ENCODE peak calls at places on chromosomes 4 and X, in eight cellular contexts. One of them, this sample, is unnamed.

GRCh38 chr4:30714408-30715031 is 5.6 kb upstream of the PCDH7 start:
- DNase-seq in NCI-H748 treated with DMSO at 0.1 percent for 48 hours: peak
- DNase-seq in HuH-7: peak
- DNase-seq in anterior cingulate cortex: no peak
- DNase-seq in Right ventricle myocardium superior: peak
- DNase-seq in progenitor cell of endocrine pancreas: no peak
- DNase-seq in Caki2: peak
- DNase-seq in stimulated activated CD8-positive, alpha-beta memory T cell treated with anti-CD3 and anti-CD28 coated beads, Interleukin-2, amount 100 ng/mL, for 48 hours: no peak
- DNase-seq in this sample: no peak

GRCh38 chrX:13007519-13008188 is 32.7 kb downstream of the TMSB4X start:
- DNase-seq in NCI-H748 treated with DMSO at 0.1 percent for 48 hours: no peak
- DNase-seq in HuH-7: no peak
- DNase-seq in anterior cingulate cortex: no peak
- DNase-seq in Right ventricle myocardium superior: no peak
- DNase-seq in progenitor cell of endocrine pancreas: no peak
- DNase-seq in Caki2: no peak
- DNase-seq in stimulated activated CD8-positive, alpha-beta memory T cell treated with anti-CD3 and anti-CD28 coated beads, Interleukin-2, amount 100 ng/mL, for 48 hours: no peak
- DNase-seq in this sample: no peak

GRCh38 chrX:30751497-30751896 is 98.3 kb downstream of the GK start:
- DNase-seq in NCI-H748 treated with DMSO at 0.1 percent for 48 hours: no peak
- DNase-seq in HuH-7: no peak
- DNase-seq in anterior cingulate cortex: no peak
- DNase-seq in Right ventricle myocardium superior: no peak
- DNase-seq in progenitor cell of endocrine pancreas: no peak
- DNase-seq in Caki2: no peak
- DNase-seq in stimulated activated CD8-positive, alpha-beta memory T cell treated with anti-CD3 and anti-CD28 coated beads, Interleukin-2, amount 100 ng/mL, for 48 hours: no peak
- DNase-seq in this sample: no peak

GRCh38 chr4:53507671-53508286 is 83.5 kb downstream of the LNX1 start:
- DNase-seq in NCI-H748 treated with DMSO at 0.1 percent for 48 hours: no peak
- DNase-seq in HuH-7: no peak
- DNase-seq in anterior cingulate cortex: no peak
- DNase-seq in Right ventricle myocardium superior: peak
- DNase-seq in progenitor cell of endocrine pancreas: no peak
- DNase-seq in Caki2: peak
- DNase-seq in stimulated activated CD8-positive, alpha-beta memory T cell treated with anti-CD3 and anti-CD28 coated beads, Interleukin-2, amount 100 ng/mL, for 48 hours: no peak
- DNase-seq in this sample: no peak

GRCh38 chrX:41677661-41678060 is 11.1 kb upstream of the GPR34 start:
- DNase-seq in NCI-H748 treated with DMSO at 0.1 percent for 48 hours: no peak
- DNase-seq in HuH-7: no peak
- DNase-seq in anterior cingulate cortex: no peak
- DNase-seq in Right ventricle myocardium superior: no peak
- DNase-seq in progenitor cell of endocrine pancreas: no peak
- DNase-seq in Caki2: no peak
- DNase-seq in stimulated activated CD8-positive, alpha-beta memory T cell treated with anti-CD3 and anti-CD28 coated beads, Interleukin-2, amount 100 ng/mL, for 48 hours: no peak
- DNase-seq in this sample: no peak

GRCh38 chr4:1196421-1197183 is 24.2 kb upstream of the SPON2 start:
- DNase-seq in NCI-H748 treated with DMSO at 0.1 percent for 48 hours: no peak
- DNase-seq in HuH-7: no peak
- DNase-seq in anterior cingulate cortex: no peak
- DNase-seq in Right ventricle myocardium superior: peak
- DNase-seq in progenitor cell of endocrine pancreas: no peak
- DNase-seq in Caki2: no peak
- DNase-seq in stimulated activated CD8-positive, alpha-beta memory T cell treated with anti-CD3 and anti-CD28 coated beads, Interleukin-2, amount 100 ng/mL, for 48 hours: no peak
- DNase-seq in this sample: no peak

GRCh38 chr4:108170729-108171540 is 2.2 kb upstream of the LEF1 start:
- DNase-seq in NCI-H748 treated with DMSO at 0.1 percent for 48 hours: no peak
- DNase-seq in HuH-7: no peak
- DNase-seq in anterior cingulate cortex: no peak
- DNase-seq in Right ventricle myocardium superior: no peak
- DNase-seq in progenitor cell of endocrine pancreas: no peak
- DNase-seq in Caki2: peak
- DNase-seq in stimulated activated CD8-positive, alpha-beta memory T cell treated with anti-CD3 and anti-CD28 coated beads, Interleukin-2, amount 100 ng/mL, for 48 hours: no peak
- DNase-seq in this sample: no peak

GRCh38 chr4:163161536-163162205 is 5.0 kb downstream of the NAF1 start:
- DNase-seq in NCI-H748 treated with DMSO at 0.1 percent for 48 hours: no peak
- DNase-seq in HuH-7: no peak
- DNase-seq in anterior cingulate cortex: peak
- DNase-seq in Right ventricle myocardium superior: no peak
- DNase-seq in progenitor cell of endocrine pancreas: no peak
- DNase-seq in Caki2: no peak
- DNase-seq in stimulated activated CD8-positive, alpha-beta memory T cell treated with anti-CD3 and anti-CD28 coated beads, Interleukin-2, amount 100 ng/mL, for 48 hours: no peak
- DNase-seq in this sample: no peak

GRCh38 chrX:132034648-132035047 is 11.5 kb downstream of the STK26 start:
- DNase-seq in NCI-H748 treated with DMSO at 0.1 percent for 48 hours: no peak
- DNase-seq in HuH-7: no peak
- DNase-seq in anterior cingulate cortex: no peak
- DNase-seq in Right ventricle myocardium superior: no peak
- DNase-seq in progenitor cell of endocrine pancreas: no peak
- DNase-seq in Caki2: no peak
- DNase-seq in stimulated activated CD8-positive, alpha-beta memory T cell treated with anti-CD3 and anti-CD28 coated beads, Interleukin-2, amount 100 ng/mL, for 48 hours: no peak
- DNase-seq in this sample: no peak

GRCh38 chrX:72635930-72636329 is 63.3 kb upstream of the HDAC8 start:
- DNase-seq in NCI-H748 treated with DMSO at 0.1 percent for 48 hours: no peak
- DNase-seq in HuH-7: no peak
- DNase-seq in anterior cingulate cortex: no peak
- DNase-seq in Right ventricle myocardium superior: no peak
- DNase-seq in progenitor cell of endocrine pancreas: no peak
- DNase-seq in Caki2: no peak
- DNase-seq in stimulated activated CD8-positive, alpha-beta memory T cell treated with anti-CD3 and anti-CD28 coated beads, Interleukin-2, amount 100 ng/mL, for 48 hours: no peak
- DNase-seq in this sample: no peak

GRCh38 chr4:156673483-156673882 is 298.1 kb downstream of the PDGFC start:
- DNase-seq in NCI-H748 treated with DMSO at 0.1 percent for 48 hours: no peak
- DNase-seq in HuH-7: no peak
- DNase-seq in anterior cingulate cortex: no peak
- DNase-seq in Right ventricle myocardium superior: no peak
- DNase-seq in progenitor cell of endocrine pancreas: no peak
- DNase-seq in Caki2: no peak
- DNase-seq in stimulated activated CD8-positive, alpha-beta memory T cell treated with anti-CD3 and anti-CD28 coated beads, Interleukin-2, amount 100 ng/mL, for 48 hours: no peak
- DNase-seq in this sample: no peak

GRCh38 chr4:140266958-140267568 is 106.4 kb upstream of the SCOC start:
- DNase-seq in NCI-H748 treated with DMSO at 0.1 percent for 48 hours: no peak
- DNase-seq in HuH-7: peak
- DNase-seq in anterior cingulate cortex: no peak
- DNase-seq in Right ventricle myocardium superior: no peak
- DNase-seq in progenitor cell of endocrine pancreas: no peak
- DNase-seq in Caki2: no peak
- DNase-seq in stimulated activated CD8-positive, alpha-beta memory T cell treated with anti-CD3 and anti-CD28 coated beads, Interleukin-2, amount 100 ng/mL, for 48 hours: no peak
- DNase-seq in this sample: no peak

GRCh38 chr4:158906073-158906472 is 137.2 kb downstream of the FNIP2 start:
- DNase-seq in NCI-H748 treated with DMSO at 0.1 percent for 48 hours: no peak
- DNase-seq in HuH-7: no peak
- DNase-seq in anterior cingulate cortex: no peak
- DNase-seq in Right ventricle myocardium superior: no peak
- DNase-seq in progenitor cell of endocrine pancreas: no peak
- DNase-seq in Caki2: no peak
- DNase-seq in stimulated activated CD8-positive, alpha-beta memory T cell treated with anti-CD3 and anti-CD28 coated beads, Interleukin-2, amount 100 ng/mL, for 48 hours: no peak
- DNase-seq in this sample: no peak

GRCh38 chr4:185013715-185014114 is 4.6 kb upstream of the HELT start:
- DNase-seq in NCI-H748 treated with DMSO at 0.1 percent for 48 hours: no peak
- DNase-seq in HuH-7: no peak
- DNase-seq in anterior cingulate cortex: no peak
- DNase-seq in Right ventricle myocardium superior: no peak
- DNase-seq in progenitor cell of endocrine pancreas: no peak
- DNase-seq in Caki2: no peak
- DNase-seq in stimulated activated CD8-positive, alpha-beta memory T cell treated with anti-CD3 and anti-CD28 coated beads, Interleukin-2, amount 100 ng/mL, for 48 hours: no peak
- DNase-seq in this sample: no peak

GRCh38 chrX:67718926-67719325 is 175.1 kb downstream of the AR start:
- DNase-seq in NCI-H748 treated with DMSO at 0.1 percent for 48 hours: no peak
- DNase-seq in HuH-7: no peak
- DNase-seq in anterior cingulate cortex: no peak
- DNase-seq in Right ventricle myocardium superior: peak
- DNase-seq in progenitor cell of endocrine pancreas: no peak
- DNase-seq in Caki2: no peak
- DNase-seq in stimulated activated CD8-positive, alpha-beta memory T cell treated with anti-CD3 and anti-CD28 coated beads, Interleukin-2, amount 100 ng/mL, for 48 hours: no peak
- DNase-seq in this sample: no peak

GRCh38 chr4:83535520-83535944 is 376 bp upstream of the GPAT3 start:
- DNase-seq in NCI-H748 treated with DMSO at 0.1 percent for 48 hours: peak
- DNase-seq in HuH-7: peak
- DNase-seq in anterior cingulate cortex: no peak
- DNase-seq in Right ventricle myocardium superior: peak
- DNase-seq in progenitor cell of endocrine pancreas: no peak
- DNase-seq in Caki2: no peak
- DNase-seq in stimulated activated CD8-positive, alpha-beta memory T cell treated with anti-CD3 and anti-CD28 coated beads, Interleukin-2, amount 100 ng/mL, for 48 hours: no peak
- DNase-seq in this sample: peak

GRCh38 chrX:111470681-111471403 is 40.6 kb upstream of the SERTM2 start:
- DNase-seq in NCI-H748 treated with DMSO at 0.1 percent for 48 hours: no peak
- DNase-seq in HuH-7: no peak
- DNase-seq in anterior cingulate cortex: no peak
- DNase-seq in Right ventricle myocardium superior: no peak
- DNase-seq in progenitor cell of endocrine pancreas: no peak
- DNase-seq in Caki2: no peak
- DNase-seq in stimulated activated CD8-positive, alpha-beta memory T cell treated with anti-CD3 and anti-CD28 coated beads, Interleukin-2, amount 100 ng/mL, for 48 hours: no peak
- DNase-seq in this sample: no peak

GRCh38 chr4:15469402-15470148 is at the start of gene CC2D2A:
- DNase-seq in NCI-H748 treated with DMSO at 0.1 percent for 48 hours: peak
- DNase-seq in HuH-7: no peak
- DNase-seq in anterior cingulate cortex: peak
- DNase-seq in Right ventricle myocardium superior: no peak
- DNase-seq in progenitor cell of endocrine pancreas: no peak
- DNase-seq in Caki2: no peak
- DNase-seq in stimulated activated CD8-positive, alpha-beta memory T cell treated with anti-CD3 and anti-CD28 coated beads, Interleukin-2, amount 100 ng/mL, for 48 hours: no peak
- DNase-seq in this sample: no peak

GRCh38 chr4:101307901-101308300 is 39.4 kb downstream of the PPP3CA start:
- DNase-seq in NCI-H748 treated with DMSO at 0.1 percent for 48 hours: no peak
- DNase-seq in HuH-7: no peak
- DNase-seq in anterior cingulate cortex: no peak
- DNase-seq in Right ventricle myocardium superior: no peak
- DNase-seq in progenitor cell of endocrine pancreas: no peak
- DNase-seq in Caki2: no peak
- DNase-seq in stimulated activated CD8-positive, alpha-beta memory T cell treated with anti-CD3 and anti-CD28 coated beads, Interleukin-2, amount 100 ng/mL, for 48 hours: no peak
- DNase-seq in this sample: no peak

GRCh38 chrX:40072246-40072645 is 25.5 kb downstream of the BCOR start:
- DNase-seq in NCI-H748 treated with DMSO at 0.1 percent for 48 hours: no peak
- DNase-seq in HuH-7: no peak
- DNase-seq in anterior cingulate cortex: no peak
- DNase-seq in Right ventricle myocardium superior: no peak
- DNase-seq in progenitor cell of endocrine pancreas: no peak
- DNase-seq in Caki2: no peak
- DNase-seq in stimulated activated CD8-positive, alpha-beta memory T cell treated with anti-CD3 and anti-CD28 coated beads, Interleukin-2, amount 100 ng/mL, for 48 hours: no peak
- DNase-seq in this sample: no peak

GRCh38 chr4:42673084-42673429 is 16.2 kb upstream of the ATP8A1 start:
- DNase-seq in NCI-H748 treated with DMSO at 0.1 percent for 48 hours: no peak
- DNase-seq in HuH-7: no peak
- DNase-seq in anterior cingulate cortex: no peak
- DNase-seq in Right ventricle myocardium superior: peak
- DNase-seq in progenitor cell of endocrine pancreas: no peak
- DNase-seq in Caki2: no peak
- DNase-seq in stimulated activated CD8-positive, alpha-beta memory T cell treated with anti-CD3 and anti-CD28 coated beads, Interleukin-2, amount 100 ng/mL, for 48 hours: no peak
- DNase-seq in this sample: no peak

GRCh38 chr4:182015893-182016292 is 227.3 kb upstream of the TENM3 start:
- DNase-seq in NCI-H748 treated with DMSO at 0.1 percent for 48 hours: no peak
- DNase-seq in HuH-7: no peak
- DNase-seq in anterior cingulate cortex: no peak
- DNase-seq in Right ventricle myocardium superior: no peak
- DNase-seq in progenitor cell of endocrine pancreas: no peak
- DNase-seq in Caki2: peak
- DNase-seq in stimulated activated CD8-positive, alpha-beta memory T cell treated with anti-CD3 and anti-CD28 coated beads, Interleukin-2, amount 100 ng/mL, for 48 hours: no peak
- DNase-seq in this sample: no peak

GRCh38 chr4:144701683-144702233 is 55.8 kb downstream of the HHIP start:
- DNase-seq in NCI-H748 treated with DMSO at 0.1 percent for 48 hours: no peak
- DNase-seq in HuH-7: no peak
- DNase-seq in anterior cingulate cortex: no peak
- DNase-seq in Right ventricle myocardium superior: no peak
- DNase-seq in progenitor cell of endocrine pancreas: no peak
- DNase-seq in Caki2: peak
- DNase-seq in stimulated activated CD8-positive, alpha-beta memory T cell treated with anti-CD3 and anti-CD28 coated beads, Interleukin-2, amount 100 ng/mL, for 48 hours: no peak
- DNase-seq in this sample: no peak

GRCh38 chrX:104565791-104566687 is at the start of gene IL1RAPL2:
- DNase-seq in NCI-H748 treated with DMSO at 0.1 percent for 48 hours: no peak
- DNase-seq in HuH-7: peak
- DNase-seq in anterior cingulate cortex: no peak
- DNase-seq in Right ventricle myocardium superior: no peak
- DNase-seq in progenitor cell of endocrine pancreas: peak
- DNase-seq in Caki2: peak
- DNase-seq in stimulated activated CD8-positive, alpha-beta memory T cell treated with anti-CD3 and anti-CD28 coated beads, Interleukin-2, amount 100 ng/mL, for 48 hours: no peak
- DNase-seq in this sample: peak

GRCh38 chr4:143337600-143338287 is 1.1 kb downstream of the GAB1 start:
- DNase-seq in NCI-H748 treated with DMSO at 0.1 percent for 48 hours: no peak
- DNase-seq in HuH-7: peak
- DNase-seq in anterior cingulate cortex: peak
- DNase-seq in Right ventricle myocardium superior: peak
- DNase-seq in progenitor cell of endocrine pancreas: no peak
- DNase-seq in Caki2: no peak
- DNase-seq in stimulated activated CD8-positive, alpha-beta memory T cell treated with anti-CD3 and anti-CD28 coated beads, Interleukin-2, amount 100 ng/mL, for 48 hours: no peak
- DNase-seq in this sample: no peak

GRCh38 chr4:108168672-108169562 is at the start of gene LEF1:
- DNase-seq in NCI-H748 treated with DMSO at 0.1 percent for 48 hours: peak
- DNase-seq in HuH-7: peak
- DNase-seq in anterior cingulate cortex: no peak
- DNase-seq in Right ventricle myocardium superior: no peak
- DNase-seq in progenitor cell of endocrine pancreas: peak
- DNase-seq in Caki2: peak
- DNase-seq in stimulated activated CD8-positive, alpha-beta memory T cell treated with anti-CD3 and anti-CD28 coated beads, Interleukin-2, amount 100 ng/mL, for 48 hours: peak
- DNase-seq in this sample: peak

GRCh38 chr4:15031993-15032660 is 29.8 kb downstream of the CPEB2 start:
- DNase-seq in NCI-H748 treated with DMSO at 0.1 percent for 48 hours: no peak
- DNase-seq in HuH-7: no peak
- DNase-seq in anterior cingulate cortex: no peak
- DNase-seq in Right ventricle myocardium superior: no peak
- DNase-seq in progenitor cell of endocrine pancreas: no peak
- DNase-seq in Caki2: no peak
- DNase-seq in stimulated activated CD8-positive, alpha-beta memory T cell treated with anti-CD3 and anti-CD28 coated beads, Interleukin-2, amount 100 ng/mL, for 48 hours: no peak
- DNase-seq in this sample: no peak

GRCh38 chrX:134520860-134521390 is 61.0 kb downstream of the HPRT1 start:
- DNase-seq in NCI-H748 treated with DMSO at 0.1 percent for 48 hours: no peak
- DNase-seq in HuH-7: peak
- DNase-seq in anterior cingulate cortex: no peak
- DNase-seq in Right ventricle myocardium superior: no peak
- DNase-seq in progenitor cell of endocrine pancreas: no peak
- DNase-seq in Caki2: peak
- DNase-seq in stimulated activated CD8-positive, alpha-beta memory T cell treated with anti-CD3 and anti-CD28 coated beads, Interleukin-2, amount 100 ng/mL, for 48 hours: no peak
- DNase-seq in this sample: peak

GRCh38 chr4:144809056-144809640 is 163.2 kb downstream of the HHIP start:
- DNase-seq in NCI-H748 treated with DMSO at 0.1 percent for 48 hours: no peak
- DNase-seq in HuH-7: no peak
- DNase-seq in anterior cingulate cortex: no peak
- DNase-seq in Right ventricle myocardium superior: no peak
- DNase-seq in progenitor cell of endocrine pancreas: no peak
- DNase-seq in Caki2: no peak
- DNase-seq in stimulated activated CD8-positive, alpha-beta memory T cell treated with anti-CD3 and anti-CD28 coated beads, Interleukin-2, amount 100 ng/mL, for 48 hours: no peak
- DNase-seq in this sample: no peak

GRCh38 chrX:68697036-68697435 is 49.6 kb downstream of the STARD8 start:
- DNase-seq in NCI-H748 treated with DMSO at 0.1 percent for 48 hours: no peak
- DNase-seq in HuH-7: no peak
- DNase-seq in anterior cingulate cortex: no peak
- DNase-seq in Right ventricle myocardium superior: no peak
- DNase-seq in progenitor cell of endocrine pancreas: no peak
- DNase-seq in Caki2: no peak
- DNase-seq in stimulated activated CD8-positive, alpha-beta memory T cell treated with anti-CD3 and anti-CD28 coated beads, Interleukin-2, amount 100 ng/mL, for 48 hours: no peak
- DNase-seq in this sample: no peak

GRCh38 chrX:68433155-68433980 is at the start of gene OPHN1:
- DNase-seq in NCI-H748 treated with DMSO at 0.1 percent for 48 hours: no peak
- DNase-seq in HuH-7: no peak
- DNase-seq in anterior cingulate cortex: peak
- DNase-seq in Right ventricle myocardium superior: peak
- DNase-seq in progenitor cell of endocrine pancreas: peak
- DNase-seq in Caki2: peak
- DNase-seq in stimulated activated CD8-positive, alpha-beta memory T cell treated with anti-CD3 and anti-CD28 coated beads, Interleukin-2, amount 100 ng/mL, for 48 hours: no peak
- DNase-seq in this sample: peak